ENCODE peak calls at places on chromosomes 11 and 22, in four cellular contexts. T, R, V and C are unnamed samples.

GRCh38 chr11:82930734-82931133 is 29.2 kb downstream of the DDIAS start:
- DNase-seq in T (no peak), R (no peak), V (no peak), C (no peak)

GRCh38 chr11:94295534-94295933 is 8.8 kb upstream of the IZUMO1R start:
- DNase-seq in T (no peak), R (no peak), V (no peak), C (no peak)

GRCh38 chr11:24697722-24698121 is 200.9 kb downstream of the LUZP2 start:
- DNase-seq in T (no peak), V (peak), R (no peak), C (no peak)

GRCh38 chr11:68013611-68014156 is 3.6 kb downstream of the ALDH3B1 start:
- DNase-seq in V (no peak), R (no peak), T (no peak), C (no peak)

GRCh38 chr11:107857550-107858216 is 904 bp downstream of the SLC35F2 start:
- DNase-seq in T (peak), R (no peak), V (peak), C (no peak)

GRCh38 chr11:57322881-57323467 is 1.8 kb downstream of the TNKS1BP1 start:
- DNase-seq in R (peak), V (peak), T (no peak), C (no peak)

GRCh38 chr11:102476069-102476468 is 23.5 kb upstream of the TMEM123 start:
- DNase-seq in R (no peak), V (no peak), T (no peak), C (no peak)

GRCh38 chr11:13862845-13863392 is 99.6 kb upstream of the SPON1 start:
- DNase-seq in R (no peak), V (no peak), T (no peak), C (no peak)

GRCh38 chr11:46410021-46410420 is 18.4 kb upstream of the CHRM4 start:
- DNase-seq in R (no peak), T (no peak), V (peak), C (no peak)

DNA sequence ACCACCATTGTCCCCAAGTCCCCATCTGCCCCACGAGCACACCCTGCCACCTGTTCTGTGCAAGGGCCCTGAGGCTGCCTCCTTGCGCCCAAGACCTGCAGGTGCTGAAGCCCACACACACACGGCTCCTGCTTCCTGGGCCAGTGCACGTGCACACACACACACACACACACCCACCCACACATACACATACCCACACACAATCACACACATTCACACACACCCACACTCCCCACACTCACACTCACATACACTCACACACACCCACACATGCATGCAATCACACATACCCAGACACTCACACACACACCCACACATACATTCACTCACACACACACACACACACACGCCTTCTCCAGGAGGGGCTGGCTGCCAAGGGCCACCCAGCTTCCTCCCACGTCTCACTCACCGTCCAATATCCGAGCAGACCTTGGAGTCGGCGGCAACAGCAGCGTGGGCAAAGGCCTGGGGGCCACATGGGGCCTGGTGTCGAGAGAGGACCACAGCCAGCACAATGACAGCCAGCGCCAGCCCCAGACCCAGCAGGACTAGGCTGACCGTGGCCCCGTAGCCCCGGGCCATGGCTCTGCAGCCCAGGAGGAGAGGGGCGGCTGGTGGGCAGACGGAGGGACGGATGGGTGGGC is 616 bp downstream of the GGT5 start:
- DNase-seq in R (peak), V (peak), T (peak), C (peak)
- H3K4me3 ChIP-seq in R (peak), V (no peak), T (no peak), C (peak)

DNA sequence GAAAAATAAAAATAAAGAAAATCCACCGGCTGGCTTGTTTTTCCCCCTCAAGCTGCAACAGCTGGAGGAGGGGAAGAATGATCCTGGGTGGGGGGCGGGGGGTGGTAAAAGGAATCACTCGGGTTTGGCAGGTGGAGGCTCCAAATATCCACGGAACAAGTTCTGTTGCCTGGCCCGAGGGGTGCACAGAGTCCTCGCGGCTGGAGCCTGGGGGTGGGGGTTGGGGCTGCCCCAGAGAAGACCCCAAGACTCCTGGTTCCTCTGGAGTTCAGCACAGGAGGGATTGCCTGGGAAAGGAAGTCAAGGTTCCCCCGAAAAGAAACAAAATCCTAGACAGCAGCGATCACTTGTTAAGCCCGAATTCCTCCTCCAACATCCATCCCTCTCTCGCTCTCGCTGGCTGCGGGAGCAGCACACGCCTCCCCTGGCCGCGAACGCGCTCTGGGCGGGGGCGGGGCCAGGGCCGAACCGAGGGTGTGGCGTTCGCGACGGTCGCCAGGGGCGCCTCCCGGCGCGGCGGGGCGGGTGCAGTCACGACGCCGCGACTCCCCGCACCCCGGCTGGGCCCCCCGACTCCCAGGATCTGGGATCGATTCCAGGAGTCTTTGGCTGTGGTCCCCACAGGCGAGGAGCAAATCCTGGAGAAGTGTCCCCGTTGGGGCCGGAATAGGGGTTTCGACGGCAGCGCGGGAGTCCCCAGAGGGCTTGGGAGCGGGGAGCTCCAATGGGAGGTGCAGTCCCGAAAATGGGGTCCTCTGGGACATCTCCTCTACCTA is at the start of gene KCNA4:
- DNase-seq in V (no peak), T (no peak), R (no peak), C (peak)
- TF ChIP-seq CTCF in V (no peak), T (no peak), R (no peak), C (peak)

DNA sequence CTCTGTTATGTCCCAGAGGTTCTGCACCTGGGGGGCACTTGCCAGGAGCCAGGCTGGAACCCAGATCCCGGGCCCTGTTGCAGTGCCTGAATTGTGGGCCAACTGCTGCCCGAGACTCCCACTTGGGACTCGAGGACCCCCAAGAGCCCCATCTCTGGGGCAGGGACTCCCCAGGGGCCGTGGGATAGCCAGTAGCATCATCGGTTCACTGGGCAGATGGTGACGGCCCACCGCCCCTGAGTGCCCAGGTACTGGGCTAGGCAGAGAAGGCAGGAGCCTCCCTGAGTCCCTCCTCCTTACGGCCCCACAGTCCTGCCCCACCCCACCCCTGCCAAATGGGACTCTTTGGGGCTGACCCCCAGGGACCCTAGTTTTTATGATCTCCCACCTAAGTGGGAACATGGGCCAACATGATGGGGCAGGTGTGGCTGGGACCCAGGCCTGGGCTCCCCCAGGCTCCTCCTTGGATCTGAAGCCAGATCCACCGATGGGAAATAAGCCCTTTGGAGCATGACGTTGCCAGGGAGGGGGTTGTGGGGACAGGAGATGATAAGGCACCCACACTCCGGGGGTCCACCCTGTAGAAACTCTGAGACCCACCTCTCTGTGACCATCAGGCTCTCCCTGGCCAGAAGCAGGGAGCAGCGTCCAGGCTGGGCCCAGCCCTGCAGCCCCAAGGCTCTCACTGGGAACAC is 94.5 kb upstream of the FGF3 start:
- DNase-seq in V (no peak), T (no peak), R (peak), C (peak)
- H3K4me3 ChIP-seq in V (no peak), T (no peak), R (no peak), C (no peak)

GRCh38 chr11:123251656-123252344 is 56.8 kb upstream of the CLMP start:
- DNase-seq in V (peak), T (no peak), R (peak), C (peak)
- TF ChIP-seq CTCF in V (no peak), T (no peak), R (no peak), C (no peak)

GRCh38 chr11:112172362-112172994 is 2.8 kb upstream of the BCO2 start:
- DNase-seq in T (no peak), V (peak), R (no peak), C (no peak)

GRCh38 chr11:112175596-112175947 is 260 bp downstream of the BCO2 start:
- DNase-seq in R (no peak), T (no peak), V (no peak), C (no peak)

GRCh38 chr11:112176077-112176476 is 765 bp downstream of the BCO2 start:
- DNase-seq in T (no peak), V (no peak), R (no peak), C (no peak)

GRCh38 chr11:112173152-112173551 is 2.2 kb upstream of the BCO2 start:
- DNase-seq in V (peak), R (no peak), T (no peak), C (no peak)

GRCh38 chr11:112174789-112175595 is at the start of gene BCO2:
- DNase-seq in R (peak), V (peak), T (peak), C (peak)
- H3K4me3 ChIP-seq in R (peak), V (peak), T (peak), C (peak)

GRCh38 chr22:27487600-27488450 is 313.7 kb downstream of the MN1 start:
- DNase-seq in V (no peak), T (no peak), R (no peak), C (no peak)
- TF ChIP-seq CTCF in V (no peak), T (no peak), R (no peak), C (no peak)

GRCh38 chr11:114284021-114284420 is 12.2 kb upstream of the NNMT start:
- DNase-seq in V (no peak), T (no peak), R (no peak), C (no peak)
- H3K4me3 ChIP-seq in V (no peak), T (no peak), R (no peak), C (no peak)

GRCh38 chr11:20876738-20877137 is 207.4 kb downstream of the NELL1 start:
- DNase-seq in T (no peak), R (no peak), V (no peak), C (no peak)

GRCh38 chr11:20874358-20874757 is 205.0 kb downstream of the NELL1 start:
- DNase-seq in T (no peak), R (no peak), V (no peak), C (no peak)

GRCh38 chr11:20873054-20873453 is 203.7 kb downstream of the NELL1 start:
- DNase-seq in R (no peak), V (no peak), T (peak), C (no peak)
- TF ChIP-seq CTCF in R (no peak), V (no peak), T (peak), C (no peak)

DNA sequence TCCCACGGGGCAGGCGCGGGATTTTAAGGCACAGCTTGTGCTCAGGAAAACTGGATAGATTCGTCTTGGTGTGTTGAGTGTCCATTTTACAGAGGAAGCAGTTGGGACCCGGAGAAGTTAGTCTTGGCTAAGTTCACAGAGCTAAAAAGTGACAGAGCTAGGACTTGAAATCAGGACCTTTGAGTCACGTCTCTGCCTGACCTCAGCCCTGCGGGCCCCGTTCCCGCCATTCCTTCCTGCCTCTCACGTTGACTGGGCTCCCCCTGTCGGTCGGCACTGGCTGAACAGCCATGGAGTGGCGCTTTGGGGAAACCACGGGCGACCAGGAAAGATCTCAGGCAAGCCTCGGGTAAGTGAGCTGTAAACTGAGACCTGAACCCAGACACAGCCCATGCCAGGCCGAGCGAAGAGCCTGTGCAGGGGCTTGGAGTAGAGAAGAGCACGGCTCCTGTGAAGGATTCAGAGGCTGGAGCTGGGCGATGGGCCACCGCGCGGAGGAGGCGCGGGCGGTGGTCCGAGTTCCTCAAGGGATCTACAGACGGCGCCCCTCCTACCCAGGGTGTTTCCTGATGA is 54.1 kb downstream of the WNT11 start:
- DNase-seq in T (peak), R (peak), V (peak), C (peak)
- H3K4me3 ChIP-seq in T (peak), R (peak), V (no peak), C (peak)